ENCODE peak calls at places on chromosomes 2 and 18, in six cellular contexts. V, K, Z, C, U and Q are unnamed samples.

GRCh38 chr2:84904151-84904550 is 1.3 kb upstream of the TMSB10 start:
- DNase-seq in V (no peak), K (no peak), Z (no peak), C (no peak), U (no peak), Q (no peak)

GRCh38 chr2:126852361-126852760 is 46.3 kb upstream of the TEX51 start:
- DNase-seq in V (no peak), K (no peak), Z (no peak), C (no peak), U (no peak), Q (no peak)

GRCh38 chr2:235551965-235552364 is 58.1 kb downstream of the AGAP1 start:
- DNase-seq in V (peak; percentile 34), K (peak; percentile 12), Z (no peak), C (no peak), U (no peak), Q (no peak)

GRCh38 chr2:40096360-40096759 is 317.3 kb upstream of the THUMPD2 start:
- DNase-seq in V (no peak), K (no peak), Z (no peak), C (no peak), U (no peak), Q (no peak)

GRCh38 chr2:141570474-141571131 is 560.2 kb downstream of the LRP1B start:
- DNase-seq in V (no peak), K (no peak), Z (no peak), C (no peak), U (no peak), Q (no peak)

GRCh38 chr18:74722237-74722636 is 124.6 kb downstream of the ZNF407 start:
- DNase-seq in V (no peak), K (no peak), Z (no peak), C (no peak), U (no peak), Q (no peak)

GRCh38 chr18:23484783-23485182 is 18.5 kb upstream of the RMC1 start:
- DNase-seq in V (no peak), K (no peak), Z (no peak), C (no peak), U (no peak), Q (no peak)

GRCh38 chr2:5530022-5530696 is 162.0 kb upstream of the SOX11 start:
- DNase-seq in V (no peak), K (no peak), Z (no peak), C (no peak), U (no peak), Q (no peak)

GRCh38 chr2:37625156-37625555 is 46.3 kb downstream of the CDC42EP3 start:
- DNase-seq in V (no peak), K (no peak), Z (no peak), C (no peak), U (no peak), Q (no peak)

GRCh38 chr2:156398176-156398575 is 38.0 kb upstream of the GPD2 start:
- DNase-seq in V (no peak), K (no peak), Z (no peak), C (no peak), U (no peak), Q (no peak)

GRCh38 chr2:111221701-111222100 is 101.0 kb downstream of the BCL2L11 start:
- DNase-seq in V (no peak), K (no peak), Z (no peak), C (no peak), U (no peak), Q (no peak)

GRCh38 chr2:129936334-129936934 is 43.0 kb upstream of the RAB6C start:
- DNase-seq in V (no peak), K (no peak), Z (no peak), C (no peak), U (no peak), Q (peak; percentile 46)

GRCh38 chr2:136527560-136527959 is 237.8 kb upstream of the THSD7B start:
- DNase-seq in V (no peak), K (peak; percentile 44), Z (no peak), C (no peak), U (no peak), Q (peak; percentile 9)

GRCh38 chr2:140797718-140798117 is 1333.1 kb downstream of the LRP1B start:
- DNase-seq in V (no peak), K (no peak), Z (no peak), C (no peak), U (no peak), Q (peak; percentile 4)

GRCh38 chr2:233838251-233838650 is 16.1 kb downstream of the HJURP start:
- DNase-seq in V (no peak), K (no peak), Z (no peak), C (no peak), U (no peak), Q (no peak)

GRCh38 chr18:57753063-57753462 is 50.1 kb downstream of the ATP8B1 start:
- DNase-seq in V (no peak), K (no peak), Z (no peak), C (no peak), U (no peak), Q (no peak)

GRCh38 chr2:119721462-119721861 is 38.3 kb upstream of the PTPN4 start:
- DNase-seq in V (no peak), K (no peak), Z (no peak), C (no peak), U (no peak), Q (no peak)

GRCh38 chr18:43396266-43396665 is 119.0 kb upstream of the SYT4 start:
- DNase-seq in V (no peak), K (no peak), Z (no peak), C (no peak), U (no peak), Q (no peak)

GRCh38 chr2:85531585-85531984 is 7.4 kb upstream of the MAT2A start:
- DNase-seq in V (no peak), K (no peak), Z (no peak), C (no peak), U (no peak), Q (no peak)

GRCh38 chr2:34234823-34235222 is 635.7 kb upstream of the FAM98A start:
- DNase-seq in V (no peak), K (no peak), Z (no peak), C (no peak), U (no peak), Q (no peak)